ENCODE peak calls at places on chromosome 22, in seven cellular contexts. O is GM23248; Z is CD4-positive, alpha-beta memory T cell; I is Karpas-422; T is heart left ventricle; E is mammary epithelial cell; D is neural progenitor cell. B is an unnamed sample. For H3K4me1, the result is how much of the 10 kb centered on the place peaks cover.

GRCh38 chr22:44758354-44758969 is 6.1 kb downstream of the ARHGAP8 start:
- DNase-seq in O (peak), Z (no peak), I (no peak), T (no peak), E (peak), D (no peak), B (no peak)

GRCh38 chr22:50190182-50190951 is 4.7 kb downstream of the TRABD start:
- DNase-seq in O (peak), Z (peak), I (peak), T (peak), E (peak), D (peak), B (peak)

GRCh38 chr22:48236261-48236660 is 1473.8 kb downstream of the TBC1D22A start:
- DNase-seq in O (no peak), Z (no peak), I (no peak), T (no peak), E (no peak), D (no peak), B (no peak)

GRCh38 chr22:28021998-28022660 is 103.1 kb upstream of the PITPNB start:
- DNase-seq in O (no peak), Z (no peak), I (no peak), T (no peak), E (no peak), D (no peak), B (no peak)

GRCh38 chr22:36873614-36874308 is 13.0 kb downstream of the NCF4 start:
- DNase-seq in O (peak), Z (peak), I (no peak), T (peak), E (peak), D (peak), B (no peak)

GRCh38 chr22:21098099-21098671 is 52.4 kb downstream of the LRRC74B start:
- DNase-seq in O (no peak), Z (no peak), I (peak), T (no peak), E (no peak), D (no peak), B (no peak)

GRCh38 chr22:19795617-19796008 is 35.0 kb downstream of the TBX1 start:
- DNase-seq in O (peak), Z (no peak), I (no peak), T (no peak), E (no peak), D (no peak), B (no peak)

GRCh38 chr22:31244044-31244942 is 32.2 kb downstream of the LIMK2 start:
- DNase-seq in O (peak), Z (no peak), I (no peak), T (no peak), E (peak), D (peak), B (no peak)

GRCh38 chr22:33044059-33044458 is 14.1 kb downstream of the SYN3 start:
- DNase-seq in O (no peak), Z (no peak), I (no peak), T (no peak), E (no peak), D (no peak), B (no peak)

GRCh38 chr22:41361716-41362310 is 19.9 kb upstream of the TEF start:
- DNase-seq in O (peak), Z (no peak), I (no peak), T (no peak), E (peak), D (no peak), B (no peak)
- H3K4me1 ChIP-seq in O (under half), Z (under half), I (under half), T (under half), E (under half), D (under half), B (under half)

GRCh38 chr22:26674211-26675190 is 17.1 kb downstream of the MIAT start:
- DNase-seq in O (no peak), Z (no peak), I (peak), T (no peak), E (peak), D (no peak), B (no peak)
- H3K4me3 ChIP-seq in O (peak), Z (peak), I (peak), T (no peak), E (peak), D (no peak), B (peak)

GRCh38 chr22:46065733-46066454 is 84.4 kb upstream of the PPARA start:
- DNase-seq in O (peak), Z (no peak), I (no peak), T (no peak), E (peak), D (no peak), B (no peak)

GRCh38 chr22:46064966-46065666 is 85.2 kb upstream of the PPARA start:
- DNase-seq in O (peak), Z (no peak), I (no peak), T (peak), E (peak), D (no peak), B (no peak)

GRCh38 chr22:46068176-46068907 is 82.0 kb upstream of the PPARA start:
- DNase-seq in O (peak), Z (no peak), I (peak), T (no peak), E (no peak), D (no peak), B (no peak)

GRCh38 chr22:46067159-46068111 is 82.9 kb upstream of the PPARA start:
- DNase-seq in O (peak), Z (no peak), I (no peak), T (no peak), E (peak), D (no peak), B (no peak)

DNA sequence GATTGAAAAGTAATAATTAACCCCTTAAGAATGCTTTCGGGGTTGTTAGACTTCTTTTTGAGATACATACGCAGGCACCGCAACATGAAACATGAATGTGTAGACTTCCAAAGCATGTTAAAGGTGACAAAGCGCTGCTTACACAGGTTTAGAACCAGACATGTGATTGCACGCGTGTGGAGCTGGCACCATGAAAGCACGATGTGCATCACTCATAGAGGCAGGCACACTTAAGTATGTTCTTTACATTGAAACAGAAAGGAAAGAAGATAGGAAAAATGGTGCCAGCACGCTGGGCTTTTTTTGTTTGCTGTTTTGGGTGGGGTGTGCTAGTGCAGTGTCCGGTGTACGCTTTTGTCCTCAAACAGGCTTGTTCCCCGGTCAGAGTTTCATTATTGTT is 83.6 kb upstream of the PPARA start:
- DNase-seq in O (peak), Z (no peak), I (no peak), T (peak), E (peak), D (no peak), B (no peak)
- H3K4me1 ChIP-seq in O (half or more), Z (under half), I (under half), T (under half), E (under half), D (under half), B (under half)

DNA sequence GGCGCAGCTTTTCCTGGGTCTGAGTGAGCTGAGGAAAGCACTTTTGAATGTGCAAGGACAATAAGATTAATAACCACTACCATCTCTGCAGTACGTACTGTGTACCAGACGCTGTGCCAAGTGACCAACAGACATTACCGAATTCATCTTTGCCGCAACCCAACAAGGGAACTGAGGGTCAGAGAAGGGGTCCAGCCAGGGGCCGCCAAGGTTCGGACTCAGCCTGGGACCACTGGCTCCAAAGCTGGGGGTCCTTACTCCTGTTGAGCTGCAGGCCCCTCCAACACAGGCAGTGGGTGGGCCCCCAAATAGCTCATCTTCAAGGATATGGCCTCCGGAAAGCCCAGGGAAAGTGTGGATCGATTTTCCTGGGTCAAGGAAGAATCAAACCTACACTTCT is 55.0 kb upstream of the EMID1 start:
- DNase-seq in O (no peak), Z (no peak), I (no peak), T (no peak), E (no peak), D (no peak), B (no peak)
- H3K4me3 ChIP-seq in O (no peak), Z (no peak), I (no peak), T (no peak), E (no peak), D (no peak), B (no peak)

GRCh38 chr22:40239345-40239683 is 61.6 kb downstream of the TNRC6B start:
- DNase-seq in O (no peak), Z (no peak), I (no peak), T (no peak), E (no peak), D (no peak), B (no peak)

GRCh38 chr22:40241200-40241763 is 63.6 kb downstream of the TNRC6B start:
- DNase-seq in O (no peak), Z (peak), I (no peak), T (no peak), E (no peak), D (no peak), B (no peak)

GRCh38 chr22:40238425-40239344 is 61.0 kb downstream of the TNRC6B start:
- DNase-seq in O (peak), Z (peak), I (no peak), T (peak), E (peak), D (no peak), B (no peak)

GRCh38 chr22:40240160-40240559 is 62.4 kb downstream of the TNRC6B start:
- DNase-seq in O (no peak), Z (no peak), I (no peak), T (no peak), E (no peak), D (peak), B (no peak)

DNA sequence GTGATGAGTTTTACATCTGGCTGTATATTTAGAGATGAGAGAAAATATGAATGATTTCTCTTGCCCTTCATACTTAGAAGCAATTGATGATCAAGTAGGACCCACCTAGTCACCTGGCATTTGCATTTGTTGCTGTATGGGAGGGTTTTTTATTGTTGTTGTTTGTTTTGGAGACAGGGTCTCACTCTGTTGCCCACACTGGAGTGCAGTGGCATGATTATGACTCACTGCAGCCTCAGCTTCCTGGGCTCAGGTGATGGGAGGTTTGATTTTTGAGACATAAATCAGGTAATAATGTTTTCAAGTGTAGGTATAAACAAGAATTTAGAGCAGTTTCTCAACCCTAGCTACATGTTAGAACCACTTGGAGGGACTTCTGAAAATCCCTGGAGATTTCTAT is 62.9 kb downstream of the TNRC6B start:
- DNase-seq in O (no peak), Z (peak), I (no peak), T (no peak), E (peak), D (no peak), B (no peak)
- H3K4me1 ChIP-seq in O (under half), Z (half or more), I (under half), T (under half), E (half or more), D (under half), B (half or more)

GRCh38 chr22:37911697-37912096 is 5.6 kb downstream of the MICALL1 start:
- DNase-seq in O (no peak), Z (no peak), I (no peak), T (no peak), E (no peak), D (no peak), B (no peak)

GRCh38 chr22:37912171-37912570 is 6.1 kb downstream of the MICALL1 start:
- DNase-seq in O (no peak), Z (no peak), I (no peak), T (no peak), E (no peak), D (no peak), B (no peak)

GRCh38 chr22:37911273-37911672 is 5.2 kb downstream of the MICALL1 start:
- DNase-seq in O (no peak), Z (no peak), I (no peak), T (no peak), E (no peak), D (no peak), B (no peak)

GRCh38 chr22:37910863-37911262 is 4.8 kb downstream of the MICALL1 start:
- DNase-seq in O (no peak), Z (no peak), I (no peak), T (no peak), E (no peak), D (peak), B (no peak)

DNA sequence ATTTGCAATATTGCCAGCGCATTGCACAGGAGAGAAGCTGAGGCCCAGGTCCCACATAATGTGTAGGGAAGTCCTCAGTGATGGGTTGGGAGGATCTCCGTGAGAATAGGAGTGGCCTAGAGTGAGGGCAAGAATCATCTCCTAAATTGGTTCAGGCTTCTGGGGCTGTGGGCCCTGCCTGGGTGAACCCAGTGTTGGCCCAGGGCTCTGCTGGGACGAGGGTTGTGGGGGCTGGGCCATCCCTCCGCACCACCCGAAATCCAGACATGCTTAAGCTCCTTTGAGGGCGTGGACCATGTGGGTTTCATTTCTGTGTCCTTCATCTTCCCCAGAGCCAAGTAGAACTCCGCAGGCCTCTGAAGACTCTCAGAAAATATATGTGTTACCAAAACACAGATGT is 3.7 kb downstream of the MICALL1 start:
- DNase-seq in O (peak), Z (no peak), I (no peak), T (no peak), E (no peak), D (no peak), B (no peak)
- H3K4me3 ChIP-seq in O (no peak), Z (no peak), I (no peak), T (no peak), E (peak), D (no peak), B (no peak)

DNA sequence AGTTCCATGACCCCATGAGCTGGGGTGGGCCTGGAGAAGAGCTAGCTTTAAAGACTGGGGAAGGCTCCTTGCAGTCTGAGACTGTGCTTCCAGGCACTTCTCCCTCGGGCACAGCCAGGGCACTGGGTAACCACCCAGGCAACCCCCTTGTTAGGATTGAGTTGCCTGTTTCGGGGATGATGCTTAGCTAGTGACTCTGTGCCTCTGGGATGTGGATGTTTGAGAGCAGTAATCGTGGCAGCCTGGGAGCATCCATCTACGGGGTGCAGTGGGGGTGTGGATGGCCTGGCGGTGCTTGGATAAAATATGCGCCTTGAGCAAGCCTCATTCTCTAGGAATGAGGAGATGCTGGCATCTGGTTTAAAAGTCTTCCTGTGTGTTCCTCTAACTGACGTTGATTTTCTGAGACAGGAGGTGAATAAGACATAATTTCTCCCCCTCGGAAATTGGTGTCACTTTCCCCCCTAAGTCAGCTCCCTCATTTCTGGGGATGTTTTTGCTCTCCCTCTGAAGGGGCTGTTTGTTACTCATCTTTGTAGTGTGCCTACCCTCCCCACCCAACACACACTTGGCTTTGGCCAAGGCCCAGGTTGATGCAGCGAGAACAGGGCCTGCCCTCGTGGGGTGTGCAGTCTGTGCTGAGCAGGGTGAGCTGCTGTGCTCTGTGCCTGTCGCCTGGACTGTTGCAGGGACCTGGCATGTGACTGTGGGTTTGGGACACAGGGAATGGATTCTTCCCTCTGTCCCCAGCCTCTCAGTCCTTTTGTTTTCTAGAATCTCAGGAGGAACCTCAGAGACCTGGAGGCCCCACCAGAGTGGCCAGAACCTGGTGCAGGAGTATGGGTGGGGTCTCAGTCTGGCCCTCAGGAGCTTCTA is 2.0 kb downstream of the GNAZ start:
- DNase-seq in O (peak), Z (no peak), I (no peak), T (peak), E (no peak), D (no peak), B (no peak)
- H3K4me1 ChIP-seq in O (under half), Z (under half), I (half or more), T (under half), E (under half), D (under half), B (under half)